ENCODE peak calls at places on chromosomes 12 and 14, in four cellular contexts. F is mucosa of descending colon, B is PC-3, I is prostate gland. Z is an unnamed sample. For H3K36me3, the result is how much of the 10 kb centered on the place peaks cover.

GRCh38 chr12:30691122-30691879 is 4.4 kb downstream of the IPO8 start:
- DNase-seq in F (no peak), B (peak), I (no peak), Z (peak)

GRCh38 chr12:22626429-22626828 is 1.5 kb downstream of the ETNK1 start:
- DNase-seq in F (no peak), B (peak), I (peak), Z (peak)

GRCh38 chr14:25237845-25238244 is 187.9 kb upstream of the STXBP6 start:
- DNase-seq in F (no peak), B (no peak), I (no peak), Z (peak)

GRCh38 chr12:1523558-1524050 is 70.8 kb downstream of the FBXL14 start:
- DNase-seq in F (no peak), B (no peak), I (no peak), Z (no peak)

GRCh38 chr12:47032644-47033043 is 46.8 kb upstream of the PCED1B start:
- DNase-seq in F (no peak), B (peak), I (no peak), Z (peak)

GRCh38 chr12:90338365-90338764 is 616.6 kb downstream of the CCER1 start:
- DNase-seq in F (no peak), B (no peak), I (no peak), Z (no peak)

GRCh38 chr14:58243790-58244555 is 670 bp upstream of the PSMA3 start:
- DNase-seq in F (no peak), B (peak), I (no peak), Z (peak)

GRCh38 chr14:35287481-35288013 is 4.6 kb upstream of the PSMA6 start:
- DNase-seq in F (no peak), B (no peak), I (no peak), Z (peak)

GRCh38 chr12:89069431-89069830 is 282.9 kb downstream of the DUSP6 start:
- DNase-seq in F (no peak), B (no peak), I (no peak), Z (no peak)

GRCh38 chr14:90785876-90786450 is 30.3 kb downstream of the TTC7B start:
- DNase-seq in F (no peak), B (no peak), I (no peak), Z (no peak)

GRCh38 chr12:51631021-51631420 is 40.0 kb downstream of the SCN8A start:
- DNase-seq in F (no peak), B (no peak), I (no peak), Z (no peak)

GRCh38 chr14:70782361-70782760 is 27.0 kb downstream of the MAP3K9 start:
- DNase-seq in F (no peak), B (peak), I (no peak), Z (peak)

GRCh38 chr12:84842406-84843013 is 70.1 kb downstream of the SLC6A15 start:
- DNase-seq in F (no peak), B (peak), I (no peak), Z (peak)

GRCh38 chr14:69693823-69694729 is 72.9 kb upstream of the SRSF5 start:
- DNase-seq in F (peak), B (no peak), I (no peak), Z (peak)

GRCh38 chr12:32419520-32419960 is 20.2 kb downstream of the FGD4 start:
- DNase-seq in F (no peak), B (no peak), I (no peak), Z (no peak)

GRCh38 chr12:76226397-76226796 is 121.8 kb downstream of the BBS10 start:
- DNase-seq in F (no peak), B (peak), I (no peak), Z (peak)

GRCh38 chr12:92574046-92574783 is 128.6 kb upstream of the PLEKHG7 start:
- DNase-seq in F (no peak), B (peak), I (no peak), Z (peak)

GRCh38 chr14:25400607-25401206 is 350.8 kb upstream of the STXBP6 start:
- DNase-seq in F (no peak), B (peak), I (peak), Z (peak)

GRCh38 chr12:121796855-121797751 is 3.6 kb upstream of the RHOF start:
- DNase-seq in F (peak), B (peak), I (peak), Z (no peak)

GRCh38 chr12:111211910-111212757 is 156.8 kb downstream of the PHETA1 start:
- DNase-seq in F (no peak), B (peak), I (no peak), Z (no peak)

GRCh38 chr12:53336137-53336785 is at the start of gene SP7:
- DNase-seq in F (no peak), B (no peak), I (no peak), Z (no peak)

GRCh38 chr12:3046441-3047200 is 30.6 kb upstream of the TSPAN9 start:
- DNase-seq in F (no peak), B (peak), I (no peak), Z (peak)

GRCh38 chr14:34853041-34853440 is 22.1 kb downstream of the BAZ1A start:
- DNase-seq in F (no peak), B (no peak), I (no peak), Z (no peak)

GRCh38 chr12:49930515-49931288 is 19.8 kb upstream of the AQP2 start:
- DNase-seq in F (no peak), B (peak), I (no peak), Z (peak)

GRCh38 chr12:68814490-68815231 is 6.7 kb downstream of the MDM2 start:
- DNase-seq in F (no peak), B (no peak), I (no peak), Z (no peak)

DNA sequence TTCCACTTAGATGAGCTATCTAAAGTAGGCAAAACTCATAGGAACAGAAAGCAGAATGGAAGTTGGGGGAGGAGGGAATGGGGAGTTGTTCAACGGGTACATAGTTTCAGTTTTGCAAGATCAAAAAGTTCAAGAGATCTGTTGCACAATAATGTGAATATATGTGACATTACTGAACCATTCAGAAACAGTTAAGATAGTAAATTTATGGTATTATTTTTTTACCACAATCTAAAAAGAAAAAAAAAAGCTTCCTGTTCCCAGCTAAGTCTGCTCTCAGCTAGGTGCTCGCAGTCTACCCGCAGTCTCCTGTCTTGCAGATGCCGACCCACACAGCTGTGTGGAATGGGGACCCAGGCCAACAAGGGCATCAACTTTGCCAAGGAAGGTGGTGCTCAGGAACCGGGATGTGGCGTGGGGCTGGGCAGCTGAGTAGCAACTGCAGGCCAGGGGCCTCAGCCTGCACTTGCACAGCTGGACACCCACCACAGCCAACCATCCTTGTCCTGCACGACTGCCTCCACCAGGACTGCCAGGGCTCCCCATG is 15.3 kb upstream of the ANO6 start:
- DNase-seq in F (no peak), B (no peak), I (no peak), Z (peak)
- H3K4me3 ChIP-seq in F (no peak), B (no peak), I (no peak), Z (no peak)

GRCh38 chr14:76077340-76077739 is 74.4 kb upstream of the GPATCH2L start:
- DNase-seq in F (no peak), B (no peak), I (no peak), Z (no peak)
- H3K36me3 ChIP-seq in F (under half), B (under half), I (under half), Z (under half)

GRCh38 chr14:102013669-102014200 is 49.4 kb downstream of the DYNC1H1 start:
- DNase-seq in F (no peak), B (no peak), I (no peak), Z (no peak)
- TF ChIP-seq CTCF in F (no peak), B (no peak), I (no peak), Z (no peak)

GRCh38 chr12:17383321-17383720 is 706.7 kb downstream of the RERGL start:
- DNase-seq in F (no peak), B (no peak), I (no peak), Z (no peak)

GRCh38 chr12:17381211-17381610 is 708.8 kb downstream of the RERGL start:
- DNase-seq in F (no peak), B (no peak), I (no peak), Z (peak)
- H3K4me3 ChIP-seq in F (no peak), B (no peak), I (no peak), Z (no peak)

DNA sequence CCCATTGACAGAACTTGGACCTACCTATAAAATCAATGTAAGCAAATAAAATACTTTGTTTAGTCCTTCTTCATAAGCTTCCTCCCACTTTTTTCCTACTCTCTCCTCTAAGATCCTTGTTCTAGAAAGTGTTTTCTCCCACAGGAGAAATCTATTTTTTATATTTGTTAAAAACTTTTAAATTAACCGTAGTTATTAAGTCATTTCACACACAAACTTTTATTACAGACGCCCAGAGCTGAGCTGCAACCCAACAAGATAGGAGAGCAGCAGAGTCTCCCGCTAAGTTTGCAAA is 27.7 kb downstream of the DAD1 start:
- DNase-seq in F (no peak), B (no peak), I (no peak), Z (no peak)
- H3K36me3 ChIP-seq in F (under half), B (under half), I (under half), Z (under half)

DNA sequence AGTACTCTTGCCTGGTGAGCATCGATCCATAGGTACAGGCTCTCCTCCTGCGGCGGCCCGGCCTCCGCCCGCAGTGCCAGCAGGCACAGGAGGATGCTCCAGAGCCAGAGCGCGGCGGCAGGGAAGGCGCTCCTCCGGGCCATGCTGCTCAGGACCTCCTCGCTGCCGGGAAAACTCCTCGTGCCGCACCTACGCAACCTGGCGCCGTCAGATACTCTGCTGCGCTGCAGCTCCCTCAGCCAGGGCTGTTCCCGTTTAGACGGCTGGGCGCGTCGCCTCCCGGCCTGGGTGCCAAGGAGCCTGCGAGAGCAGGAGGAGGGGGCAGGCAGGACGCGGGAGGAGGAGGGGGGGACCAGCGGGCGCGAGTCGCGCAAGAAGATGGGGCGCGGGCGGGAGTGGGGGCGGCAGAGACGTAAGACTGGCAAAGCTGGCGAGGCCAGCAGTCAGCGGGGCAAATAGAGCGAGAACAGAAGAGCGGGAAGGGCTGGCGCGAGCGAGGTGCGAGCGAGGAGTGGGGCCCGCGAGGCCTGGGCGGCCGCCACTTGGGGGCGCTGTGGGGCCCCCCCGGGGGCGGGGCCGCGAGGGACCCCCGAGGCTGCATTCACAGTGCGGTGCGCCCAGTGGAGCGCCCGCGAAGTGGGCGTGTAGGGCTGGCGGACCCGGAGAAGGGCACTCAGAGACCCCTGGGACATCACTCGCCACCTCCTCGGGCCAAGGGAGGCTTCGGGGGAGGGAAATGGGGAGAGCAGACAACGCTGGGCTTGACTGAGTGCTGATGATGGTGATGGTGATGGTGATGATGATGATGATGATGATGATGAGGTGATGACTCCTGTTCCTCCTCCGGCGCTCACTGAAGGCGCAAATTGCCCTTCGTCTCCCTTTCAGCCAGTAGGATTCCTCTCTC is at the start of gene WIF1:
- DNase-seq in F (peak), B (peak), I (peak), Z (peak)
- TF ChIP-seq CTCF in F (no peak), B (peak), I (no peak), Z (peak)

GRCh38 chr14:105324871-105325270 is 10.3 kb downstream of the PACS2 start:
- DNase-seq in F (no peak), B (no peak), I (no peak), Z (no peak)
- H3K4me3 ChIP-seq in F (no peak), B (no peak), I (no peak), Z (no peak)

GRCh38 chr14:105431256-105431655 is 11.6 kb downstream of the MTA1 start:
- DNase-seq in F (no peak), B (no peak), I (no peak), Z (no peak)
- H3K36me3 ChIP-seq in F (under half), B (under half), I (under half), Z (under half)

GRCh38 chr12:54369597-54370217 is 5.4 kb upstream of the GPR84 start:
- DNase-seq in F (no peak), B (no peak), I (no peak), Z (no peak)
- TF ChIP-seq CTCF in F (no peak), B (no peak), I (no peak), Z (no peak)

Z was measured in bronchial epithelial cell.